ENCODE peak calls at places on chromosomes 12 and 14, in four cellular contexts. M is HepG2, D is H1, A is K562. I is an unnamed sample.

GRCh38 chr12:110316861-110317260 is 35.8 kb downstream of the ATP2A2 start:
- DNase-seq in M (no peak), D (no peak), A (no peak), I (no peak)

GRCh38 chr12:96136129-96136528 is 58.0 kb upstream of the ELK3 start:
- DNase-seq in M (no peak), D (no peak), A (no peak), I (no peak)

GRCh38 chr12:121751034-121751433 is 38.5 kb downstream of the TMEM120B start:
- DNase-seq in M (no peak), D (no peak), A (no peak), I (no peak)

GRCh38 chr12:17954788-17955187 is 135.2 kb downstream of the RERGL start:
- DNase-seq in M (no peak), D (no peak), A (no peak), I (no peak)

GRCh38 chr14:21044106-21044618 is 2.0 kb downstream of the RNASE7 start:
- DNase-seq in M (peak; percentile 78), D (no peak), A (no peak), I (no peak)

GRCh38 chr14:78611796-78612571 is 441.8 kb downstream of the NRXN3 start:
- DNase-seq in M (no peak), D (no peak), A (no peak), I (no peak)

GRCh38 chr12:51388066-51388799 is 3.0 kb downstream of the GALNT6 start:
- DNase-seq in M (no peak), D (no peak), A (peak; percentile 60), I (no peak)

GRCh38 chr12:59570134-59570533 is 25.7 kb upstream of the SLC16A7 start:
- DNase-seq in M (no peak), D (no peak), A (no peak), I (no peak)

GRCh38 chr12:82474798-82475184 is 116.5 kb downstream of the METTL25 start:
- DNase-seq in M (no peak), D (no peak), A (no peak), I (no peak)

GRCh38 chr12:68119724-68120211 is 39.8 kb downstream of the IFNG start:
- DNase-seq in M (no peak), D (no peak), A (no peak), I (peak; percentile 73)

GRCh38 chr12:31005944-31006361 is 67.7 kb upstream of the DDX11 start:
- DNase-seq in M (no peak), D (no peak), A (no peak), I (no peak)

GRCh38 chr12:118055144-118055557 is 5.8 kb downstream of the WSB2 start:
- DNase-seq in M (peak; percentile 68), D (no peak), A (peak; percentile 52), I (no peak)

GRCh38 chr12:31732926-31733548 is 4.2 kb upstream of the AMN1 start:
- DNase-seq in M (peak; percentile 70), D (no peak), A (peak; percentile 57), I (peak; percentile 64)

GRCh38 chr12:125988545-125988944 is 923.3 kb downstream of the AACS start:
- DNase-seq in M (no peak), D (no peak), A (no peak), I (no peak)

GRCh38 chr12:114933428-114934160 is 249.6 kb upstream of the TBX3 start:
- DNase-seq in M (peak; percentile 46), D (no peak), A (no peak), I (no peak)

GRCh38 chr12:57840701-57841100 is 5.8 kb downstream of the CTDSP2 start:
- DNase-seq in M (peak; percentile 73), D (no peak), A (no peak), I (no peak)

GRCh38 chr12:112112423-112113132 is 4.0 kb upstream of the NAA25 start:
- DNase-seq in M (no peak), D (no peak), A (no peak), I (no peak)

GRCh38 chr14:100741956-100742355 is 15.3 kb downstream of the DLK1 start:
- DNase-seq in M (no peak), D (no peak), A (no peak), I (no peak)

GRCh38 chr12:54299515-54300266 is 1.1 kb downstream of the NFE2 start:
- DNase-seq in M (no peak), D (no peak), A (no peak), I (no peak)

GRCh38 chr12:52045794-52046199 is 5.4 kb upstream of the NR4A1 start:
- DNase-seq in M (no peak), D (no peak), A (no peak), I (no peak)

GRCh38 chr14:69727860-69728259 is 39.1 kb upstream of the SRSF5 start:
- DNase-seq in M (no peak), D (no peak), A (no peak), I (no peak)

GRCh38 chr14:22657861-22658260 is 13.7 kb upstream of the OR6J1 start:
- DNase-seq in M (peak; percentile 59), D (no peak), A (no peak), I (no peak)

GRCh38 chr12:105279460-105280056 is 43.6 kb upstream of the APPL2 start:
- DNase-seq in M (peak; percentile 22), D (no peak), A (peak; percentile 28), I (no peak)

DNA sequence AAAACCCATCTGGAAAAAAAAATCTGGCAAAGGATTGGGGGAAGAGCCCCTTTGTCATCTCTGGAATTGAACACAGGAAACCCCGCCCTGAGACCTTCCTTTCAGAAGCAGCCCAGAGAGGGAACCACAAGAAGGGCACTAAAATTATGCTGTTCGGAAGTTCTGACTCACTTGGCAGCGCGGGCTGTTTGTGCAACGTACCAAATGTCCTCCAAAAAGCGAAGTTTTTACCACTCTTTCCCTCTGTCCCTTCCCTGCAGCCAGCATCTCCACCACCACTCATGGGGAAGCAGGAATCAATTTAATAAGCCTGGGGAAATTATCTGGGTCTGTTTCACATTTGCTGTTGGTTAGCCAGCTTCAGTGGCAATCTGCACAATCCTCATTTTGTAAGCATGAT is 3.2 kb upstream of the SYNE3 start:
- DNase-seq in M (no peak), D (no peak), A (no peak), I (no peak)
- TF ChIP-seq HDAC6 in M (no peak), D (no peak), A (no peak), I (no peak)

DNA sequence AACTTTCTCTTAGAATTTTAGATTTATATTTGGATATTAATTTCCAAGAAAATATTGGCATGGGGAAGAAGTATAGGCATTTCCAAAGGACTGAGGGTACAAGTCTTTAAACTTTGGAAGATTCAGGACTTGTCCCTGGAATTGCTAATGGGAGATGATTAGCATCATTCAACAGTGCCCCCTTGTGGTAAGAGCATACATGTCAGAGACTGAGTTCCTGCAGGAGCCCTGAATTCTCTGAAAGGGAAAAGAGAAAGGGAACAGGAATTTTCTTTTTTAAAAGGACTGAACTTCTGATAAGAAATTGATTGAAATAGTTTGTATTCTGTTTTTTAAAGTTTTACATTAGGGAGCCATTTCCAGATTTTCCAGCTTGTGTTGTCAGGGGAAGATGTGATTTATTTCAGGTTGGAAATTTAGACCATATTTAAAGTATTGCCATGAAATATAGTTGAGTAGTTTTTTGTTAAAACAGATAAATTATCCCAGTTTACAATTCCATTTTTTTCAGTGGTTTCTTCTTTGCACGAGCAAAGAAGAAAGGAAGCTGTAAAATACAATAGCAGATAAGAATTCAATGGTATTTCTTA is 44.0 kb upstream of the REP15 start:
- DNase-seq in M (peak; percentile 71), D (no peak), A (peak; percentile 62), I (peak; percentile 8)
- TF ChIP-seq HDAC6 in M (no peak), D (no peak), A (no peak), I (no peak)

GRCh38 chr14:62099091-62099490 is 336.9 kb downstream of the SNAPC1 start:
- DNase-seq in M (no peak), D (no peak), A (no peak), I (no peak)
- TF ChIP-seq HDAC6 in M (no peak), D (no peak), A (no peak), I (no peak)

GRCh38 chr14:56197150-56197549 is 78.9 kb downstream of the PELI2 start:
- DNase-seq in M (no peak), D (no peak), A (no peak), I (no peak)
- TF ChIP-seq HDAC6 in M (no peak), D (no peak), A (no peak), I (no peak)

I was measured in GM12878.